ENCODE peak calls at places on chromosomes 7 and 10, in nine cellular contexts. N, T, A, J, L, P, Z, G and R are unnamed samples.

GRCh38 chr10:94003496-94003895 is 9.8 kb downstream of the PLCE1 start:
- DNase-seq in P (no peak), A (no peak), L (no peak), N (no peak), Z (no peak), J (no peak), T (no peak), G (no peak), R (no peak)

GRCh38 chr7:134874407-134874806 is 95.0 kb downstream of the CALD1 start:
- DNase-seq in A (no peak), P (no peak), Z (no peak), L (no peak), J (no peak), T (no peak), N (no peak), G (no peak), R (no peak)

GRCh38 chr10:128092454-128092853 is 33.8 kb downstream of the MKI67 start:
- DNase-seq in G (no peak), N (no peak), J (no peak), A (no peak), L (no peak), T (no peak), Z (no peak), P (no peak), R (no peak)

GRCh38 chr10:35140126-35140525 is 13.5 kb downstream of the CREM start:
- DNase-seq in A (no peak), Z (no peak), J (no peak), P (no peak), N (no peak), G (no peak), L (no peak), T (no peak), R (no peak)

GRCh38 chr10:100516847-100517246 is 2.8 kb downstream of the SEC31B start:
- DNase-seq in N (no peak), L (no peak), A (no peak), Z (no peak), T (no peak), G (no peak), P (no peak), J (no peak), R (no peak)

GRCh38 chr10:44947356-44948152 is 12.0 kb upstream of the RASSF4 start:
- DNase-seq in G (no peak), Z (no peak), L (no peak), A (no peak), N (no peak), T (no peak), P (peak; percentile 43), J (no peak), R (no peak)

GRCh38 chr7:79272066-79272669 is 181.3 kb downstream of the MAGI2 start:
- DNase-seq in L (no peak), Z (no peak), J (no peak), A (no peak), T (peak; percentile 22), N (peak; percentile 67), P (no peak), G (no peak), R (no peak)

GRCh38 chr10:72238392-72239175 is 22.5 kb upstream of the ASCC1 start:
- DNase-seq in T (no peak), N (no peak), P (no peak), L (no peak), G (no peak), J (no peak), A (no peak), Z (no peak), R (no peak)

GRCh38 chr10:974785-975074 is 13.5 kb upstream of the GTPBP4 start:
- DNase-seq in J (no peak), L (no peak), P (no peak), G (no peak), Z (no peak), N (no peak), T (no peak), A (no peak), R (no peak)

GRCh38 chr7:41881313-41882130 is 178.6 kb upstream of the INHBA start:
- DNase-seq in N (no peak), A (peak; percentile 59), P (no peak), G (peak; percentile 39), L (peak; percentile 84), T (no peak), J (no peak), Z (no peak), R (peak; percentile 43)

GRCh38 chr10:75202321-75203096 is 8.1 kb upstream of the VDAC2 start:
- DNase-seq in L (no peak), P (no peak), N (peak; percentile 49), A (no peak), Z (no peak), T (no peak), J (no peak), G (peak; percentile 71), R (no peak)

GRCh38 chr10:79904671-79905321 is 44.1 kb downstream of the SFTPD start:
- DNase-seq in Z (no peak), L (peak; percentile 64), G (no peak), T (peak; percentile 6), P (peak; percentile 83), N (peak; percentile 77), A (no peak), J (peak; percentile 4), R (peak; percentile 38)

GRCh38 chr7:977326-978048 is 2.1 kb upstream of the COX19 start:
- DNase-seq in A (no peak), T (no peak), P (no peak), G (no peak), J (peak; percentile 61), Z (peak; percentile 38), L (no peak), N (peak; percentile 53), R (peak; percentile 89)

GRCh38 chr7:44217133-44217714 is 16.4 kb downstream of the YKT6 start:
- DNase-seq in G (no peak), J (no peak), A (no peak), P (no peak), T (no peak), Z (no peak), N (no peak), L (no peak), R (no peak)

GRCh38 chr7:87702326-87702725 is 74.1 kb downstream of the RUNDC3B start:
- DNase-seq in G (no peak), N (peak; percentile 41), T (no peak), P (no peak), Z (no peak), L (no peak), A (no peak), J (no peak), R (no peak)

GRCh38 chr10:79066460-79067240 is 2.1 kb upstream of the ZMIZ1 start:
- DNase-seq in Z (no peak), N (peak; percentile 48), T (no peak), L (no peak), J (no peak), G (no peak), A (no peak), P (no peak), R (peak; percentile 53)

GRCh38 chr7:136403591-136403990 is 426.4 kb upstream of the MTPN start:
- DNase-seq in P (no peak), Z (no peak), J (no peak), G (no peak), L (no peak), A (no peak), N (no peak), T (no peak), R (no peak)

GRCh38 chr7:152467225-152467624 is 31.4 kb upstream of the KMT2C start:
- DNase-seq in A (no peak), L (no peak), N (no peak), G (no peak), J (no peak), T (no peak), Z (no peak), P (no peak), R (no peak)

GRCh38 chr7:542935-543789 is 23.5 kb upstream of the PDGFA start:
- DNase-seq in G (no peak), P (no peak), J (no peak), Z (no peak), A (peak; percentile 33), N (peak; percentile 99), L (no peak), T (no peak), R (no peak)

GRCh38 chr7:76303057-76303828 is 770 bp downstream of the HSPB1 start:
- DNase-seq in P (peak; percentile 93), T (peak; percentile 56), A (peak; percentile 67), L (peak; percentile 81), J (peak; percentile 11), G (peak; percentile 86), N (peak; percentile 90), Z (peak; percentile 51), R (no peak)

GRCh38 chr7:16695621-16696237 is 49.7 kb downstream of the BZW2 start:
- DNase-seq in J (no peak), Z (no peak), L (peak; percentile 24), T (peak; percentile 3), A (no peak), P (no peak), G (peak; percentile 30), N (peak; percentile 79), R (peak; percentile 39)

GRCh38 chr10:62264702-62265436 is 3.8 kb downstream of the RTKN2 start:
- DNase-seq in L (no peak), T (peak; percentile 47), N (peak; percentile 91), G (no peak), P (peak; percentile 45), J (no peak), A (no peak), Z (no peak), R (no peak)

GRCh38 chr10:121245799-121246198 is 352.4 kb downstream of the FGFR2 start:
- DNase-seq in G (peak; percentile 50), T (peak; percentile 35), L (no peak), Z (no peak), A (no peak), J (no peak), N (no peak), P (no peak), R (no peak)